ENCODE peak calls at places on chromosomes 12 and 14, in seven cellular contexts. G, S, V, L, Z, A and K are unnamed samples.

GRCh38 chr12:67520611-67521010 is 127.9 kb upstream of the DYRK2 start:
- DNase-seq in V (no peak), S (no peak), G (no peak), L (no peak), A (no peak), Z (no peak), K (no peak)

GRCh38 chr12:107580750-107581529 is 104.7 kb upstream of the PWP1 start:
- DNase-seq in Z (no peak), V (no peak), S (no peak), G (no peak), A (no peak), L (peak; percentile 24), K (no peak)

GRCh38 chr14:100621806-100622205 is 34.6 kb upstream of the BEGAIN start:
- DNase-seq in G (no peak), Z (no peak), A (no peak), S (no peak), L (no peak), V (no peak), K (no peak)

GRCh38 chr12:3480744-3481143 is 10.3 kb upstream of the PRMT8 start:
- DNase-seq in A (no peak), Z (no peak), L (no peak), G (no peak), V (no peak), S (no peak), K (no peak)

GRCh38 chr14:75247286-75247922 is 31.2 kb upstream of the FOS start:
- DNase-seq in A (peak; percentile 24), L (no peak), V (no peak), S (no peak), Z (no peak), G (no peak), K (no peak)

GRCh38 chr12:78759387-78759786 is 105.2 kb upstream of the SYT1 start:
- DNase-seq in A (no peak), V (no peak), S (peak; percentile 35), G (peak; percentile 14), Z (no peak), L (peak; percentile 19), K (peak; percentile 88)

GRCh38 chr14:52352546-52352945 is 38.4 kb downstream of the PTGER2 start:
- DNase-seq in A (no peak), V (no peak), S (no peak), G (peak; percentile 87), L (no peak), Z (no peak), K (no peak)

GRCh38 chr12:85866929-85867776 is 6.9 kb upstream of the NTS start:
- DNase-seq in G (peak; percentile 65), Z (no peak), L (peak; percentile 71), A (peak; percentile 22), V (peak; percentile 42), S (peak; percentile 54), K (peak; percentile 87)

GRCh38 chr14:68814376-68815287 is 21.8 kb upstream of the ZFP36L1 start:
- DNase-seq in V (no peak), G (peak; percentile 77), S (peak; percentile 11), L (no peak), Z (peak; percentile 50), A (peak; percentile 68), K (peak; percentile 67)

GRCh38 chr12:89326260-89327040 is 25.9 kb downstream of the DUSP6 start:
- DNase-seq in Z (no peak), V (no peak), A (no peak), L (no peak), G (peak; percentile 61), S (no peak), K (no peak)

GRCh38 chr14:93994919-93995682 is 2.0 kb upstream of the CCDC197 start:
- DNase-seq in V (peak; percentile 34), G (no peak), Z (peak; percentile 62), L (peak; percentile 94), S (peak; percentile 95), A (no peak), K (peak; percentile 78)

GRCh38 chr12:57795354-57795753 is 12.8 kb downstream of the TSFM start:
- DNase-seq in G (no peak), Z (no peak), A (no peak), L (peak; percentile 96), S (peak; percentile 92), V (no peak), K (no peak)

GRCh38 chr12:126509587-126509986 is 1444.4 kb downstream of the AACS start:
- DNase-seq in Z (no peak), G (no peak), L (no peak), A (no peak), S (no peak), V (no peak), K (no peak)

GRCh38 chr14:97458302-97459137 is 661.3 kb downstream of the VRK1 start:
- DNase-seq in Z (peak; percentile 25), S (no peak), A (peak; percentile 48), L (no peak), V (no peak), G (no peak), K (no peak)

GRCh38 chr12:79512068-79512467 is 178.7 kb downstream of the PAWR start:
- DNase-seq in A (no peak), Z (no peak), S (no peak), V (no peak), L (no peak), G (no peak), K (no peak)

GRCh38 chr12:130938186-130938585 is 15.5 kb upstream of the ADGRD1 start:
- DNase-seq in G (no peak), L (no peak), V (no peak), A (no peak), S (no peak), Z (no peak), K (no peak)

GRCh38 chr12:5803532-5803931 is 141.5 kb downstream of the ANO2 start:
- DNase-seq in S (no peak), A (no peak), V (no peak), G (no peak), L (no peak), Z (no peak), K (no peak)

GRCh38 chr12:105676694-105677093 is 346.2 kb downstream of the C12orf75 start:
- DNase-seq in G (no peak), V (peak; percentile 28), A (no peak), S (peak; percentile 24), L (peak; percentile 8), Z (peak; percentile 28), K (no peak)

GRCh38 chr14:39739796-39740195 is 307.6 kb upstream of the FBXO33 start:
- DNase-seq in G (no peak), V (peak; percentile 49), L (no peak), Z (peak; percentile 34), A (no peak), S (no peak), K (no peak)

GRCh38 chr12:49868952-49869815 is 26.3 kb upstream of the BCDIN3D start:
- DNase-seq in V (peak; percentile 71), G (peak; percentile 100), L (no peak), Z (peak; percentile 86), S (no peak), A (no peak), K (peak; percentile 100)

GRCh38 chr14:104130974-104131651 is 7.3 kb upstream of the KIF26A start:
- DNase-seq in Z (no peak), S (no peak), A (no peak), V (peak; percentile 62), G (peak; percentile 24), L (peak; percentile 56), K (peak; percentile 4)

GRCh38 chr12:117469883-117470483 is 108.6 kb upstream of the NOS1 start:
- DNase-seq in V (no peak), Z (no peak), S (no peak), L (no peak), A (no peak), G (no peak), K (no peak)

GRCh38 chr12:39440781-39441180 is 2.1 kb downstream of the KIF21A start:
- DNase-seq in S (no peak), V (no peak), G (no peak), Z (no peak), A (no peak), L (no peak), K (no peak)

GRCh38 chr14:88535149-88535548 is 19.7 kb downstream of the PTPN21 start:
- DNase-seq in V (no peak), A (no peak), G (no peak), Z (no peak), L (no peak), S (no peak), K (no peak)
- TF ChIP-seq CTCF in V (no peak), A (no peak), G (no peak), Z (no peak), L (peak; percentile 6), S (no peak), K (no peak)

DNA sequence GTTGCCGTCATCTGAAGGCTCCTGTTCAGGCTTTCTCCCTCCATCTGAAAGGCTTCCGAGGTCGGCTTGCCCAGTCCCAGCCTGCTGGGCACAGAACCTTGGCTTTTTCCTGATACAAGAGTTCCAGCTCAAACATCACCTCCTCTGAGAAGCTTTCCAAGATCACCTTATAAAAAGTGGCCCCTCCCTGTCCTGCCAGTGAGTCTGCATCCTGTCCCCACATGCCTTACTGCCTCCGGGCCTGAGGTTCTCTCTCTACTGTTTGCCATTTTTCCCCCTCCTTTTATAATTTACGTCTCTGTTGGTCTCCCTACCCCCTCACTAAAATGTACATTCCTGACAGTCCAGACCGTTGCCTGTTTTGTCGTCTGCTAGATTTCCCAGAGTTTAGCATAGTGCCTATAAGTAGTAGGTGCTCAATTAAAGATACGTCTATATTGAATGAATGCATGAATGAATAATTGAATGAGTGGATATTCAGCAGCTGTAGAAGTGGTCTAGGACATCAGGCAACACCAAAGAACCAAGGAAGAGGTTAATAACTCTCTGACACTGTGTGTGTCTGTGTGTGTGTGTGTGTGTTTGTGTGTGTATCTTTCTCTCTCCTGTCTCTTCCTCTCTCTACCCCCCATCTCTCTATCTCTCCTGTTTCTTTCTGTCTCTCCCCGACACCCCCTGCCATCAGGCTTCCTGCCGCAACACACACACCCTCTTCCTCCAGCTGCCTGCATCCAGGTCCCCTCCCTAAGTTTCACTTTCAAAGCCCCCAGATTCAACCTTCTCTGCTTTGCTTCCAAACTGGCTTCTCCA is 119.7 kb upstream of the NCOR2 start:
- DNase-seq in V (no peak), L (peak; percentile 44), S (peak; percentile 24), G (no peak), Z (no peak), A (no peak), K (no peak)
- H3K4me3 ChIP-seq in V (no peak overlapping the region), L (no peak overlapping the region), S (no peak overlapping the region), G (no peak overlapping the region), Z (no peak overlapping the region), A (no peak overlapping the region), K (no peak overlapping the region)

GRCh38 chr14:67487937-67488893 is at the start of gene TMEM229B:
- DNase-seq in A (peak; percentile 90), G (peak; percentile 38), L (no peak), V (peak; percentile 38), S (no peak), Z (no peak), K (no peak)
- TF ChIP-seq CTCF in A (no peak), G (no peak), L (no peak), V (no peak), S (no peak), Z (no peak), K (no peak)

DNA sequence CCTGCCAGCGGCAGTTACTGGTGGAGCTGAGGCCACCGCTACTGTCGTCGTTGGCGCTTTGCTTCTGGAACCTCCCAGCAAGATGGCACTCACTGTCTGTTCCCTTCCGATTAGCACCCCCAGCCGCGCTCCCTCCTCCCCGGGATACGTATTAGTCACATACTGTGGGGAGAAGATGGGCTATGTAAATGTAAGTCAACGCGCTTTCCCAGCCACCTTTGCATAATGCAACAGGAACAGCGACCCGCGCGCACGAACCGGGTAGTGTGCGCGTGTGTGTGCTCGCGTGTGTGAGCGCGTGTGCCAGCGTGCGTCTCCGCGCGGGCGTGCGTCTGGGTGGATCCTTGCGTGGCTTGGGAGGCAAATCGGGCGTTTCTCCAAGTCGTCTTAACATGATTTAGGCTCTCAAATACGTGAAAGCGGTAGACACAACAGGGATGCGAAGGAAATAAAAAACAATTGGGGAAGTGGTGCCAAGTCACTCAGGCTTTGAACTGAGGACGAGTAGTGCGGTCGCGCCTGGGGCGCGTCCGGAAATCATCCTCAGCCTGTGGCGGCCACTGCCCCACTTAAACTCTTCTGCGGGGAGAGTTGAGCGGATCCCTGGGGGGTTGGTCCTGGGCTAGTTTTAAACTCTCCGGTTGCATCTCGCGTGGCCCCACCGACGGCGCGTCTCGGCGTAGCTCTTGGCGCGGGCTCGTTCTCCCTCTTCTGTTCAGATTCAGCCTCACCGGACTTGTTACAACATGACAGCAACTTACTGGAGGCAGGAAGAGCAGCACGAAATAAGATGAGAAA is 1.8 kb downstream of the FLRT2 start:
- DNase-seq in Z (peak; percentile 76), A (no peak), V (peak; percentile 51), G (peak; percentile 88), S (peak; percentile 82), L (peak; percentile 89), K (peak; percentile 84)
- H3K4me3 ChIP-seq in Z (peak overlapping the region; percentile 71), A (no peak overlapping the region), V (peak overlapping the region; percentile 25), G (peak overlapping the region; percentile 87), S (peak overlapping the region; percentile 90), L (peak overlapping the region; percentile 88), K (peak overlapping the region; percentile 92)